ENCODE peak calls at places on chromosomes 4 and X, in nine cellular contexts. U, A, C, R, W, I, B, P and T are unnamed samples.

GRCh38 chr4:112099701-112100289 is 45.5 kb upstream of the FAM241A start:
- DNase-seq in U (peak), I (peak), B (peak), C (peak), A (peak), P (peak), R (peak), W (peak), T (no peak)

GRCh38 chrX:153644356-153645125 is 2.5 kb upstream of the DUSP9 start:
- DNase-seq in P (no peak), I (no peak), C (peak), A (no peak), B (no peak), W (no peak), U (no peak), R (peak), T (no peak)

GRCh38 chrX:21207080-21207479 is 167.1 kb upstream of the CNKSR2 start:
- DNase-seq in P (no peak), B (no peak), A (no peak), W (no peak), C (no peak), I (no peak), U (no peak), R (no peak), T (no peak)

GRCh38 chr4:155629183-155629825 is 37.3 kb upstream of the GUCY1A1 start:
- DNase-seq in I (no peak), W (no peak), U (no peak), C (no peak), P (no peak), A (no peak), B (no peak), R (no peak), T (no peak)

GRCh38 chr4:177380730-177381287 is 61.4 kb downstream of the AGA start:
- DNase-seq in P (no peak), R (peak), U (peak), W (peak), I (no peak), B (peak), C (peak), A (no peak), T (no peak)

GRCh38 chr4:5710065-5710961 is 688 bp upstream of the EVC start:
- DNase-seq in U (no peak), P (no peak), C (peak), B (peak), R (peak), I (no peak), A (no peak), W (peak), T (no peak)

GRCh38 chrX:15129412-15129811 is 140.5 kb downstream of the ASB9 start:
- DNase-seq in C (no peak), P (no peak), W (no peak), I (no peak), B (no peak), A (no peak), R (no peak), U (no peak), T (no peak)

GRCh38 chr4:122776916-122777315 is 44.4 kb downstream of the BBS12 start:
- DNase-seq in U (no peak), I (no peak), B (no peak), A (no peak), R (no peak), W (no peak), C (no peak), P (no peak), T (no peak)

GRCh38 chrX:42273387-42273786 is 350.0 kb upstream of the CASK start:
- DNase-seq in W (no peak), B (no peak), R (no peak), P (no peak), C (no peak), A (no peak), U (no peak), I (no peak), T (no peak)

GRCh38 chrX:53449632-53450031 is 15.5 kb upstream of the HSD17B10 start:
- DNase-seq in A (no peak), B (no peak), I (no peak), R (no peak), C (no peak), W (no peak), P (no peak), U (no peak), T (no peak)

GRCh38 chr4:153643406-153644016 is 40.6 kb upstream of the TLR2 start:
- DNase-seq in A (peak), W (peak), P (peak), U (peak), B (peak), C (peak), R (peak), I (no peak), T (peak)

GRCh38 chr4:5322321-5322720 is 271.0 kb downstream of the STK32B start:
- DNase-seq in B (no peak), I (no peak), C (no peak), W (no peak), P (no peak), A (no peak), R (no peak), U (no peak), T (no peak)

GRCh38 chr4:139609647-139610046 is 53.6 kb upstream of the SETD7 start:
- DNase-seq in A (no peak), B (no peak), W (no peak), C (no peak), P (no peak), I (no peak), U (no peak), R (no peak), T (no peak)

GRCh38 chrX:119853449-119853848 is 686 bp upstream of the UPF3B start:
- DNase-seq in A (no peak), U (no peak), B (no peak), C (peak), I (no peak), W (no peak), R (no peak), P (no peak), T (no peak)

GRCh38 chrX:49754238-49754857 is 58.6 kb upstream of the PAGE1 start:
- DNase-seq in U (peak), P (no peak), R (peak), W (peak), B (peak), A (peak), C (peak), I (no peak), T (no peak)

GRCh38 chr4:87551361-87551760 is 22.2 kb upstream of the SPARCL1 start:
- DNase-seq in C (no peak), A (no peak), W (no peak), B (no peak), P (no peak), I (no peak), R (no peak), U (no peak), T (no peak)

GRCh38 chr4:4289055-4289454 is 899 bp downstream of the LYAR start:
- DNase-seq in U (peak), B (peak), P (no peak), R (no peak), A (no peak), I (no peak), W (no peak), C (no peak), T (no peak)

GRCh38 chr4:152719856-152720556 is 40.2 kb upstream of the TMEM154 start:
- DNase-seq in P (no peak), I (no peak), W (no peak), U (no peak), B (no peak), C (no peak), R (no peak), A (no peak), T (no peak)

GRCh38 chrX:70168238-70169188 is 8.8 kb upstream of the DGAT2L6 start:
- DNase-seq in A (peak), W (peak), R (no peak), P (no peak), U (peak), C (peak), B (peak), I (no peak), T (no peak)

GRCh38 chrX:96704661-96705060 is 20.0 kb downstream of the DIAPH2 start:
- DNase-seq in W (no peak), P (no peak), A (no peak), U (no peak), I (no peak), B (no peak), C (no peak), R (no peak), T (no peak)

GRCh38 chrX:120741452-120741851 is 111.6 kb upstream of the C1GALT1C1 start:
- DNase-seq in P (no peak), R (no peak), A (no peak), W (no peak), B (no peak), C (no peak), I (no peak), U (no peak), T (no peak)

GRCh38 chr4:163385466-163385865 is 41.8 kb downstream of the NPY5R start:
- DNase-seq in U (no peak), P (no peak), A (no peak), I (no peak), B (no peak), W (no peak), C (peak), R (no peak), T (no peak)

GRCh38 chrX:13666836-13667235 is 13.9 kb downstream of the TCEANC start:
- DNase-seq in I (no peak), B (no peak), R (no peak), U (no peak), C (no peak), W (no peak), A (no peak), P (no peak), T (no peak)

GRCh38 chr4:89173336-89174090 is 62.2 kb downstream of the TIGD2 start:
- DNase-seq in P (no peak), W (no peak), C (no peak), R (no peak), A (no peak), I (no peak), B (no peak), U (no peak), T (no peak)

GRCh38 chr4:152100378-152101201 is 339.8 kb upstream of the GATB start:
- DNase-seq in U (no peak), P (no peak), A (peak), I (no peak), C (no peak), B (no peak), R (no peak), W (no peak), T (no peak)

GRCh38 chrX:130772313-130773140 is 130.5 kb downstream of the ENOX2 start:
- DNase-seq in B (no peak), I (no peak), A (no peak), U (peak), P (no peak), R (peak), W (peak), C (no peak), T (no peak)

GRCh38 chr4:173516621-173517612 is 13.1 kb downstream of the HAND2 start:
- DNase-seq in I (no peak), C (peak), A (no peak), U (no peak), B (no peak), R (peak), W (no peak), P (no peak), T (no peak)

GRCh38 chrX:97844943-97845342 is 961.2 kb downstream of the RPA4 start:
- DNase-seq in B (no peak), W (no peak), A (no peak), U (no peak), I (no peak), R (peak), C (no peak), P (no peak), T (no peak)

GRCh38 chr4:53992785-53993184 is 71.6 kb downstream of the CHIC2 start:
- DNase-seq in W (peak), B (no peak), U (no peak), R (no peak), C (no peak), A (no peak), P (no peak), I (no peak), T (no peak)

GRCh38 chr4:53019485-53020382 is 157.6 kb downstream of the RASL11B start:
- DNase-seq in A (no peak), W (peak), P (no peak), C (no peak), B (peak), R (no peak), I (no peak), U (peak), T (no peak)

GRCh38 chr4:98260047-98260578 is 1.1 kb upstream of the RAP1GDS1 start:
- DNase-seq in A (peak), R (peak), C (peak), W (peak), P (no peak), U (peak), B (peak), I (no peak), T (no peak)

GRCh38 chrX:12137982-12138365 is 299 bp upstream of the FRMPD4 start:
- DNase-seq in A (no peak), W (no peak), I (no peak), R (no peak), B (no peak), U (no peak), C (peak), P (no peak), T (no peak)

GRCh38 chr4:169070071-169070894 is 60.2 kb upstream of the CBR4 start:
- DNase-seq in P (no peak), A (peak), I (no peak), B (peak), W (peak), C (peak), U (no peak), R (no peak), T (no peak)

GRCh38 chrX:11628399-11628798 is 37.3 kb downstream of the ARHGAP6 start:
- DNase-seq in P (no peak), C (no peak), R (no peak), W (no peak), U (no peak), A (no peak), B (no peak), I (no peak), T (no peak)

GRCh38 chr4:14023901-14024300 is 396.4 kb upstream of the BOD1L1 start:
- DNase-seq in B (no peak), P (no peak), A (no peak), R (no peak), C (no peak), U (no peak), I (no peak), W (no peak), T (no peak)

GRCh38 chrX:66017659-66018170 is 22.2 kb downstream of the VSIG4 start:
- DNase-seq in A (no peak), I (no peak), P (no peak), R (no peak), C (peak), W (no peak), B (no peak), U (no peak), T (peak)

GRCh38 chr4:79948739-79949138 is 124.3 kb downstream of the ANTXR2 start:
- DNase-seq in B (no peak), R (no peak), P (no peak), I (no peak), A (no peak), W (no peak), U (no peak), C (no peak), T (no peak)

GRCh38 chr4:80539190-80539589 is 203.7 kb downstream of the CFAP299 start:
- DNase-seq in I (no peak), R (no peak), U (no peak), W (no peak), A (no peak), B (no peak), P (no peak), C (peak), T (no peak)

GRCh38 chrX:47264507-47265173 is 31.8 kb downstream of the USP11 start:
- DNase-seq in I (no peak), A (no peak), C (no peak), P (no peak), U (peak), R (no peak), B (peak), W (peak), T (peak)
- TF ChIP-seq REST in I (no peak), A (no peak), C (no peak), P (no peak), U (no peak), R (no peak), B (no peak), W (no peak), T (no peak)

DNA sequence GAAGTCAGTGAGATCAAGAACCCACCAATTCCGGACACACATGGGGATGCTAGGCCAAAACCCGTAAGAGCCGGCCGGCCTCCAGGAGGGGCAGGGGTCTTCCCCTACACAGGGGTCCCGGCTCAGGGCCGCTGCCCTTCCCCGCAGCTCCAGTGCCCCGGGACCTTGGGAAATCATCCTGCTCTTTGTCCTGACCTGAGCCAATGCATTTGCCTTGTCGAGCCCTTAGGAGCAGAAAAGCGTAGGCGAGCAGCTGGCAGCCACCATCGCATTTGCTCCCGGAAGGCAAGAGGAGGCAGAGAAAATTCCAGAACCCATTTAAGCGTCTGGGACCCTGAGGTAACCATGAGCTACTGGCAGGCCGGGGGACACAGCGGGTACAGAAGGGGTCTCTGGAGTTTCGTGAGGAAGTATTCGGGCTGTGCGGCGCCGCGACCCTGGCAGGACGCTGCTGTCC is 7.4 kb upstream of the TNIP2 start:
- DNase-seq in P (no peak), I (no peak), U (no peak), B (no peak), A (no peak), C (peak), R (peak), W (no peak), T (no peak)
- H3K27ac ChIP-seq in P (no peak), I (peak), U (no peak), B (peak), A (no peak), C (no peak), R (no peak), W (no peak), T (no peak)

GRCh38 chrX:150688911-150689451 is 4.2 kb upstream of the MTMR1 start:
- DNase-seq in P (no peak), C (peak), A (peak), I (peak), B (peak), W (peak), R (no peak), U (peak), T (no peak)
- TF ChIP-seq REST in P (no peak), C (no peak), A (no peak), I (no peak), B (no peak), W (no peak), R (no peak), U (no peak), T (no peak)

GRCh38 chr4:1795304-1796195 is 2.5 kb downstream of the FGFR3 start:
- DNase-seq in I (no peak), P (no peak), W (peak), A (no peak), B (no peak), R (no peak), U (peak), C (peak), T (no peak)
- H3K27ac ChIP-seq in I (no peak), P (no peak), W (peak), A (no peak), B (peak), R (no peak), U (peak), C (no peak), T (no peak)

GRCh38 chrX:23898412-23898959 is 9.3 kb downstream of the APOO start:
- DNase-seq in A (no peak), I (no peak), R (no peak), C (no peak), U (no peak), P (no peak), W (no peak), B (no peak), T (no peak)

GRCh38 chrX:23901805-23902204 is 5.9 kb downstream of the APOO start:
- DNase-seq in P (peak), R (peak), C (peak), U (peak), I (no peak), W (peak), A (peak), B (peak), T (peak)

GRCh38 chrX:23900220-23900797 is 7.4 kb downstream of the APOO start:
- DNase-seq in R (no peak), U (no peak), C (no peak), I (no peak), P (no peak), A (no peak), B (no peak), W (no peak), T (no peak)

GRCh38 chrX:23902419-23902818 is 5.3 kb downstream of the APOO start:
- DNase-seq in W (peak), B (no peak), A (no peak), R (peak), U (peak), C (peak), I (no peak), P (no peak), T (peak)

GRCh38 chrX:23901065-23901464 is 6.7 kb downstream of the APOO start:
- DNase-seq in B (peak), C (no peak), U (no peak), A (peak), P (no peak), W (peak), R (no peak), I (no peak), T (peak)
- TF ChIP-seq REST in B (no peak), C (no peak), U (no peak), A (no peak), P (no peak), W (no peak), R (no peak), I (no peak), T (no peak)

DNA sequence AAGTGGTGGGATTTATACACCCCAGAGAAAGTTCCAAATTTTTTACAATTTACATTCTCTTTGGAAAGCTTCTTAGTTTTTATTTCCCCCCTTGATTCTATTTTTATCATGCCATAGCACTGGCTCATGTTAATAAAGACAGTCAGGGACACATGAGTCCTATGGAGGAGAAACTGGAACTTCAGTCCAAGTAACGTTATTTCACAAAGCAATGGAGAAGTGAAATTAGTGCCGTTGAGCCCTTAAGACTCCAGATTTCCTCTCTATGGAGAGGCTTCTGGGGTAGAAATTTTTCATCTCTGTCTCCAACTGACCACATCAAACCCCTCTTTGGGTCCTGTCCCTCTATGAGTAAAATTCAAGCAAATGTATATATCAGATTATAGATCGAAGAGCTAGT is 12.8 kb upstream of the TASL start:
- DNase-seq in I (no peak), W (no peak), C (no peak), B (no peak), P (no peak), A (no peak), R (no peak), U (no peak), T (no peak)
- H3K27ac ChIP-seq in I (no peak), W (no peak), C (no peak), B (no peak), P (peak), A (no peak), R (no peak), U (no peak), T (peak)

DNA sequence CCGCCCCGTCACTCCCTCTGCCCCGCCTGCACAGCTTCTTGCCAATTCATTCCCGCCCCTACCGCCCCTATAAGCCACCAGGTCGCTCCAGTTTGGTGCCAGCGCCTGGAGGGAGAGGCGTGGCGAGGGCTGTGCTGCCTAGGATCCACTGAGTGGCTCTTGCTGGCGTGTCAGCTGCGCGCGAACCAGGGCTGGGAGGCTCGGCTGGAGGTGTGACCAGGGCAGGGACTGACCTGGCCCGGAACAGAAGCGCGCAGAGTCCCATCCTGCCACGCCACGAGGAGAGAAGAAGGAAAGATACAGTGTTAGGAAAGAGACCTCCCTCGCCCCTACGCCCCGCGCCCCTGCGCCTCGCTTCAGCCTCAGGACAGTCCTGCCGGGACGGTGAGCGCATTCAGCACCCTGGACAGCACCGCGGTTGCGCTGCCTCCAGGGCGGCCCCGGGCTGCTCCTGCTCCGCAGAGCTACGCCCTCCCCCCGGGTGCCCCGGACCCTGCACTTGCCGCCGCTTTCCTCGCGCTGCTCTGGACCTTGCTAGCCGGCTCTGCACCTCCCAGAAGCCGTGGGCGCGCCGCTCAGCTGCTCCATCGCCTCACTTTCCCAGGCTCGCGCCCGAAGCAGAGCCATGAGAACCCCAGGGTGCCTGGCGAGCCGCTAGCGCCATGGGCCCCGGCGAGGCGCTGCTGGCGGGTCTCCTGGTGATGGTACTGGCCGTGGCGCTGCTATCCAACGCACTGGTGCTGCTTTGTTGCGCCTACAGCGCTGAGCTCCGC is at the start of gene GPR78:
- DNase-seq in I (no peak), B (no peak), P (no peak), U (peak), W (no peak), C (peak), R (peak), A (no peak), T (no peak)
- TF ChIP-seq REST in I (peak), B (peak), P (peak), U (peak), W (no peak), C (peak), R (peak), A (peak), T (peak)